ENCODE peak calls at places on chromosomes 11 and 22, in nine cellular contexts. One of them, this sample, is unnamed.

GRCh38 chr22:27986459-27986858 is 67.4 kb upstream of the PITPNB start:
- DNase-seq in M059J: no peak
- DNase-seq in heart left ventricle: no peak
- DNase-seq in SHP77 treated with DMSO at 0.1 percent for 48 hours: no peak
- DNase-seq in HEK293T: no peak
- DNase-seq in CD4-positive, alpha-beta T cell: no peak
- DNase-seq in stimulated activated CD4-positive, alpha-beta T cell treated with anti-CD3 and anti-CD28 coated beads, Interleukin-1b, Interleukin-23, amount 100 ng/mL, for 24 hours: no peak
- DNase-seq in colonic mucosa: no peak
- DNase-seq in NCI-H69: no peak
- DNase-seq in this sample: no peak

GRCh38 chr11:110422306-110422924 is 7.3 kb upstream of the FDX1 start:
- DNase-seq in M059J: no peak
- DNase-seq in heart left ventricle: no peak
- DNase-seq in SHP77 treated with DMSO at 0.1 percent for 48 hours: no peak
- DNase-seq in HEK293T: no peak
- DNase-seq in CD4-positive, alpha-beta T cell: no peak
- DNase-seq in stimulated activated CD4-positive, alpha-beta T cell treated with anti-CD3 and anti-CD28 coated beads, Interleukin-1b, Interleukin-23, amount 100 ng/mL, for 24 hours: no peak
- DNase-seq in colonic mucosa: no peak
- DNase-seq in NCI-H69: no peak
- DNase-seq in this sample: no peak

GRCh38 chr11:61682093-61682732 is 2.0 kb downstream of the DAGLA start:
- DNase-seq in M059J: peak
- DNase-seq in heart left ventricle: peak
- DNase-seq in SHP77 treated with DMSO at 0.1 percent for 48 hours: peak
- DNase-seq in HEK293T: no peak
- DNase-seq in CD4-positive, alpha-beta T cell: no peak
- DNase-seq in stimulated activated CD4-positive, alpha-beta T cell treated with anti-CD3 and anti-CD28 coated beads, Interleukin-1b, Interleukin-23, amount 100 ng/mL, for 24 hours: no peak
- DNase-seq in colonic mucosa: peak
- DNase-seq in NCI-H69: peak
- DNase-seq in this sample: no peak

GRCh38 chr11:44950625-44951472 is at the start of gene TP53I11:
- DNase-seq in M059J: peak
- DNase-seq in heart left ventricle: peak
- DNase-seq in SHP77 treated with DMSO at 0.1 percent for 48 hours: no peak
- DNase-seq in HEK293T: peak
- DNase-seq in CD4-positive, alpha-beta T cell: peak
- DNase-seq in stimulated activated CD4-positive, alpha-beta T cell treated with anti-CD3 and anti-CD28 coated beads, Interleukin-1b, Interleukin-23, amount 100 ng/mL, for 24 hours: peak
- DNase-seq in colonic mucosa: peak
- DNase-seq in NCI-H69: peak
- DNase-seq in this sample: peak

GRCh38 chr11:128179049-128179448 is 408.3 kb downstream of the ETS1 start:
- DNase-seq in M059J: no peak
- DNase-seq in heart left ventricle: no peak
- DNase-seq in SHP77 treated with DMSO at 0.1 percent for 48 hours: no peak
- DNase-seq in HEK293T: no peak
- DNase-seq in CD4-positive, alpha-beta T cell: no peak
- DNase-seq in stimulated activated CD4-positive, alpha-beta T cell treated with anti-CD3 and anti-CD28 coated beads, Interleukin-1b, Interleukin-23, amount 100 ng/mL, for 24 hours: no peak
- DNase-seq in colonic mucosa: no peak
- DNase-seq in NCI-H69: peak
- DNase-seq in this sample: no peak

GRCh38 chr11:67401495-67402191 is at the start of gene PPP1CA:
- DNase-seq in M059J: peak
- DNase-seq in heart left ventricle: peak
- DNase-seq in SHP77 treated with DMSO at 0.1 percent for 48 hours: peak
- DNase-seq in HEK293T: peak
- DNase-seq in CD4-positive, alpha-beta T cell: peak
- DNase-seq in stimulated activated CD4-positive, alpha-beta T cell treated with anti-CD3 and anti-CD28 coated beads, Interleukin-1b, Interleukin-23, amount 100 ng/mL, for 24 hours: peak
- DNase-seq in colonic mucosa: peak
- DNase-seq in NCI-H69: peak
- DNase-seq in this sample: peak

GRCh38 chr22:41968601-41969000 is 642 bp upstream of the SEPTIN3 start:
- DNase-seq in M059J: no peak
- DNase-seq in heart left ventricle: no peak
- DNase-seq in SHP77 treated with DMSO at 0.1 percent for 48 hours: peak
- DNase-seq in HEK293T: no peak
- DNase-seq in CD4-positive, alpha-beta T cell: no peak
- DNase-seq in stimulated activated CD4-positive, alpha-beta T cell treated with anti-CD3 and anti-CD28 coated beads, Interleukin-1b, Interleukin-23, amount 100 ng/mL, for 24 hours: no peak
- DNase-seq in colonic mucosa: peak
- DNase-seq in NCI-H69: peak
- DNase-seq in this sample: no peak

GRCh38 chr22:45308624-45309421 is 911 bp upstream of the FAM118A start:
- DNase-seq in M059J: no peak
- DNase-seq in heart left ventricle: no peak
- DNase-seq in SHP77 treated with DMSO at 0.1 percent for 48 hours: no peak
- DNase-seq in HEK293T: no peak
- DNase-seq in CD4-positive, alpha-beta T cell: no peak
- DNase-seq in stimulated activated CD4-positive, alpha-beta T cell treated with anti-CD3 and anti-CD28 coated beads, Interleukin-1b, Interleukin-23, amount 100 ng/mL, for 24 hours: no peak
- DNase-seq in colonic mucosa: no peak
- DNase-seq in NCI-H69: peak
- DNase-seq in this sample: no peak

GRCh38 chr11:91947215-91947614 is 277.4 kb upstream of the FAT3 start:
- DNase-seq in M059J: peak
- DNase-seq in heart left ventricle: no peak
- DNase-seq in SHP77 treated with DMSO at 0.1 percent for 48 hours: peak
- DNase-seq in HEK293T: no peak
- DNase-seq in CD4-positive, alpha-beta T cell: no peak
- DNase-seq in stimulated activated CD4-positive, alpha-beta T cell treated with anti-CD3 and anti-CD28 coated beads, Interleukin-1b, Interleukin-23, amount 100 ng/mL, for 24 hours: no peak
- DNase-seq in colonic mucosa: no peak
- DNase-seq in NCI-H69: peak
- DNase-seq in this sample: no peak

GRCh38 chr11:36153581-36153980 is 135.6 kb downstream of the COMMD9 start:
- DNase-seq in M059J: no peak
- DNase-seq in heart left ventricle: no peak
- DNase-seq in SHP77 treated with DMSO at 0.1 percent for 48 hours: no peak
- DNase-seq in HEK293T: no peak
- DNase-seq in CD4-positive, alpha-beta T cell: no peak
- DNase-seq in stimulated activated CD4-positive, alpha-beta T cell treated with anti-CD3 and anti-CD28 coated beads, Interleukin-1b, Interleukin-23, amount 100 ng/mL, for 24 hours: no peak
- DNase-seq in colonic mucosa: no peak
- DNase-seq in NCI-H69: no peak
- DNase-seq in this sample: no peak

GRCh38 chr22:44244265-44244822 is 63.6 kb downstream of the PARVG start:
- DNase-seq in M059J: no peak
- DNase-seq in heart left ventricle: no peak
- DNase-seq in SHP77 treated with DMSO at 0.1 percent for 48 hours: no peak
- DNase-seq in HEK293T: no peak
- DNase-seq in CD4-positive, alpha-beta T cell: no peak
- DNase-seq in stimulated activated CD4-positive, alpha-beta T cell treated with anti-CD3 and anti-CD28 coated beads, Interleukin-1b, Interleukin-23, amount 100 ng/mL, for 24 hours: no peak
- DNase-seq in colonic mucosa: no peak
- DNase-seq in NCI-H69: no peak
- DNase-seq in this sample: no peak

GRCh38 chr11:74671520-74672196 is 59.6 kb downstream of the CHRDL2 start:
- DNase-seq in M059J: peak
- DNase-seq in heart left ventricle: no peak
- DNase-seq in SHP77 treated with DMSO at 0.1 percent for 48 hours: no peak
- DNase-seq in HEK293T: no peak
- DNase-seq in CD4-positive, alpha-beta T cell: no peak
- DNase-seq in stimulated activated CD4-positive, alpha-beta T cell treated with anti-CD3 and anti-CD28 coated beads, Interleukin-1b, Interleukin-23, amount 100 ng/mL, for 24 hours: no peak
- DNase-seq in colonic mucosa: peak
- DNase-seq in NCI-H69: no peak
- DNase-seq in this sample: no peak

GRCh38 chr11:44825058-44825795 is 98.5 kb downstream of the TSPAN18 start:
- DNase-seq in M059J: no peak
- DNase-seq in heart left ventricle: no peak
- DNase-seq in SHP77 treated with DMSO at 0.1 percent for 48 hours: no peak
- DNase-seq in HEK293T: no peak
- DNase-seq in CD4-positive, alpha-beta T cell: no peak
- DNase-seq in stimulated activated CD4-positive, alpha-beta T cell treated with anti-CD3 and anti-CD28 coated beads, Interleukin-1b, Interleukin-23, amount 100 ng/mL, for 24 hours: no peak
- DNase-seq in colonic mucosa: no peak
- DNase-seq in NCI-H69: no peak
- DNase-seq in this sample: no peak

GRCh38 chr22:36775589-36775965 is 342 bp downstream of the IFT27 start:
- DNase-seq in M059J: peak
- DNase-seq in heart left ventricle: peak
- DNase-seq in SHP77 treated with DMSO at 0.1 percent for 48 hours: peak
- DNase-seq in HEK293T: peak
- DNase-seq in CD4-positive, alpha-beta T cell: peak
- DNase-seq in stimulated activated CD4-positive, alpha-beta T cell treated with anti-CD3 and anti-CD28 coated beads, Interleukin-1b, Interleukin-23, amount 100 ng/mL, for 24 hours: peak
- DNase-seq in colonic mucosa: peak
- DNase-seq in NCI-H69: peak
- DNase-seq in this sample: peak

GRCh38 chr11:130829801-130830562 is 86.3 kb downstream of the SNX19 start:
- DNase-seq in M059J: no peak
- DNase-seq in heart left ventricle: peak
- DNase-seq in SHP77 treated with DMSO at 0.1 percent for 48 hours: no peak
- DNase-seq in HEK293T: no peak
- DNase-seq in CD4-positive, alpha-beta T cell: no peak
- DNase-seq in stimulated activated CD4-positive, alpha-beta T cell treated with anti-CD3 and anti-CD28 coated beads, Interleukin-1b, Interleukin-23, amount 100 ng/mL, for 24 hours: no peak
- DNase-seq in colonic mucosa: no peak
- DNase-seq in NCI-H69: no peak
- DNase-seq in this sample: no peak

GRCh38 chr11:3885855-3886254 is 30.4 kb downstream of the STIM1 start:
- DNase-seq in M059J: peak
- DNase-seq in heart left ventricle: no peak
- DNase-seq in SHP77 treated with DMSO at 0.1 percent for 48 hours: no peak
- DNase-seq in HEK293T: no peak
- DNase-seq in CD4-positive, alpha-beta T cell: no peak
- DNase-seq in stimulated activated CD4-positive, alpha-beta T cell treated with anti-CD3 and anti-CD28 coated beads, Interleukin-1b, Interleukin-23, amount 100 ng/mL, for 24 hours: no peak
- DNase-seq in colonic mucosa: no peak
- DNase-seq in NCI-H69: no peak
- DNase-seq in this sample: no peak

GRCh38 chr11:90202342-90202741 is 20.5 kb downstream of the CHORDC1 start:
- DNase-seq in M059J: no peak
- DNase-seq in heart left ventricle: no peak
- DNase-seq in SHP77 treated with DMSO at 0.1 percent for 48 hours: no peak
- DNase-seq in HEK293T: no peak
- DNase-seq in CD4-positive, alpha-beta T cell: no peak
- DNase-seq in stimulated activated CD4-positive, alpha-beta T cell treated with anti-CD3 and anti-CD28 coated beads, Interleukin-1b, Interleukin-23, amount 100 ng/mL, for 24 hours: no peak
- DNase-seq in colonic mucosa: no peak
- DNase-seq in NCI-H69: no peak
- DNase-seq in this sample: no peak

GRCh38 chr22:31378123-31378522 is 21.3 kb upstream of the DRG1 start:
- DNase-seq in M059J: no peak
- DNase-seq in heart left ventricle: no peak
- DNase-seq in SHP77 treated with DMSO at 0.1 percent for 48 hours: no peak
- DNase-seq in HEK293T: no peak
- DNase-seq in CD4-positive, alpha-beta T cell: no peak
- DNase-seq in stimulated activated CD4-positive, alpha-beta T cell treated with anti-CD3 and anti-CD28 coated beads, Interleukin-1b, Interleukin-23, amount 100 ng/mL, for 24 hours: no peak
- DNase-seq in colonic mucosa: no peak
- DNase-seq in NCI-H69: no peak
- DNase-seq in this sample: no peak

GRCh38 chr11:67309661-67310061 is 6.3 kb downstream of the SSH3 start:
- DNase-seq in M059J: no peak
- DNase-seq in heart left ventricle: no peak
- DNase-seq in SHP77 treated with DMSO at 0.1 percent for 48 hours: no peak
- DNase-seq in HEK293T: no peak
- DNase-seq in CD4-positive, alpha-beta T cell: no peak
- DNase-seq in stimulated activated CD4-positive, alpha-beta T cell treated with anti-CD3 and anti-CD28 coated beads, Interleukin-1b, Interleukin-23, amount 100 ng/mL, for 24 hours: no peak
- DNase-seq in colonic mucosa: no peak
- DNase-seq in NCI-H69: no peak
- DNase-seq in this sample: no peak

GRCh38 chr11:126823271-126823670 is 177.3 kb downstream of the KIRREL3 start:
- DNase-seq in M059J: no peak
- DNase-seq in heart left ventricle: no peak
- DNase-seq in SHP77 treated with DMSO at 0.1 percent for 48 hours: no peak
- DNase-seq in HEK293T: no peak
- DNase-seq in CD4-positive, alpha-beta T cell: no peak
- DNase-seq in stimulated activated CD4-positive, alpha-beta T cell treated with anti-CD3 and anti-CD28 coated beads, Interleukin-1b, Interleukin-23, amount 100 ng/mL, for 24 hours: no peak
- DNase-seq in colonic mucosa: no peak
- DNase-seq in NCI-H69: peak
- DNase-seq in this sample: no peak

GRCh38 chr11:77407613-77408012 is 66.3 kb downstream of the PAK1 start:
- DNase-seq in M059J: peak
- DNase-seq in heart left ventricle: peak
- DNase-seq in SHP77 treated with DMSO at 0.1 percent for 48 hours: peak
- DNase-seq in HEK293T: no peak
- DNase-seq in CD4-positive, alpha-beta T cell: no peak
- DNase-seq in stimulated activated CD4-positive, alpha-beta T cell treated with anti-CD3 and anti-CD28 coated beads, Interleukin-1b, Interleukin-23, amount 100 ng/mL, for 24 hours: no peak
- DNase-seq in colonic mucosa: peak
- DNase-seq in NCI-H69: peak
- DNase-seq in this sample: no peak

GRCh38 chr22:26673485-26673884 is 16.1 kb downstream of the MIAT start:
- DNase-seq in M059J: peak
- DNase-seq in heart left ventricle: no peak
- DNase-seq in SHP77 treated with DMSO at 0.1 percent for 48 hours: no peak
- DNase-seq in HEK293T: no peak
- DNase-seq in CD4-positive, alpha-beta T cell: peak
- DNase-seq in stimulated activated CD4-positive, alpha-beta T cell treated with anti-CD3 and anti-CD28 coated beads, Interleukin-1b, Interleukin-23, amount 100 ng/mL, for 24 hours: no peak
- DNase-seq in colonic mucosa: peak
- DNase-seq in NCI-H69: peak
- DNase-seq in this sample: no peak

GRCh38 chr11:113242767-113243397 is 71.5 kb upstream of the TTC12 start:
- DNase-seq in M059J: no peak
- DNase-seq in heart left ventricle: no peak
- DNase-seq in SHP77 treated with DMSO at 0.1 percent for 48 hours: no peak
- DNase-seq in HEK293T: no peak
- DNase-seq in CD4-positive, alpha-beta T cell: no peak
- DNase-seq in stimulated activated CD4-positive, alpha-beta T cell treated with anti-CD3 and anti-CD28 coated beads, Interleukin-1b, Interleukin-23, amount 100 ng/mL, for 24 hours: no peak
- DNase-seq in colonic mucosa: no peak
- DNase-seq in NCI-H69: no peak
- DNase-seq in this sample: no peak

GRCh38 chr11:128964463-128964930 is 21.8 kb upstream of the TP53AIP1 start:
- DNase-seq in M059J: no peak
- DNase-seq in heart left ventricle: no peak
- DNase-seq in SHP77 treated with DMSO at 0.1 percent for 48 hours: no peak
- DNase-seq in HEK293T: peak
- DNase-seq in CD4-positive, alpha-beta T cell: no peak
- DNase-seq in stimulated activated CD4-positive, alpha-beta T cell treated with anti-CD3 and anti-CD28 coated beads, Interleukin-1b, Interleukin-23, amount 100 ng/mL, for 24 hours: no peak
- DNase-seq in colonic mucosa: no peak
- DNase-seq in NCI-H69: peak
- DNase-seq in this sample: no peak

GRCh38 chr11:74634537-74634936 is 42.2 kb downstream of the POLD3 start:
- DNase-seq in M059J: peak
- DNase-seq in heart left ventricle: no peak
- DNase-seq in SHP77 treated with DMSO at 0.1 percent for 48 hours: peak
- DNase-seq in HEK293T: no peak
- DNase-seq in CD4-positive, alpha-beta T cell: no peak
- DNase-seq in stimulated activated CD4-positive, alpha-beta T cell treated with anti-CD3 and anti-CD28 coated beads, Interleukin-1b, Interleukin-23, amount 100 ng/mL, for 24 hours: no peak
- DNase-seq in colonic mucosa: peak
- DNase-seq in NCI-H69: peak
- DNase-seq in this sample: no peak

GRCh38 chr22:24105018-24105360 is 76.3 kb upstream of the SUSD2 start:
- DNase-seq in M059J: no peak
- DNase-seq in heart left ventricle: peak
- DNase-seq in SHP77 treated with DMSO at 0.1 percent for 48 hours: no peak
- DNase-seq in HEK293T: no peak
- DNase-seq in CD4-positive, alpha-beta T cell: no peak
- DNase-seq in stimulated activated CD4-positive, alpha-beta T cell treated with anti-CD3 and anti-CD28 coated beads, Interleukin-1b, Interleukin-23, amount 100 ng/mL, for 24 hours: no peak
- DNase-seq in colonic mucosa: no peak
- DNase-seq in NCI-H69: no peak
- DNase-seq in this sample: no peak

GRCh38 chr22:39997939-39998726 is 3.4 kb downstream of the FAM83F start:
- DNase-seq in M059J: peak
- DNase-seq in heart left ventricle: no peak
- DNase-seq in SHP77 treated with DMSO at 0.1 percent for 48 hours: peak
- DNase-seq in HEK293T: no peak
- DNase-seq in CD4-positive, alpha-beta T cell: no peak
- DNase-seq in stimulated activated CD4-positive, alpha-beta T cell treated with anti-CD3 and anti-CD28 coated beads, Interleukin-1b, Interleukin-23, amount 100 ng/mL, for 24 hours: no peak
- DNase-seq in colonic mucosa: peak
- DNase-seq in NCI-H69: peak
- DNase-seq in this sample: no peak

GRCh38 chr22:38348751-38349496 is 31.7 kb upstream of the CSNK1E start:
- DNase-seq in M059J: no peak
- DNase-seq in heart left ventricle: no peak
- DNase-seq in SHP77 treated with DMSO at 0.1 percent for 48 hours: no peak
- DNase-seq in HEK293T: no peak
- DNase-seq in CD4-positive, alpha-beta T cell: no peak
- DNase-seq in stimulated activated CD4-positive, alpha-beta T cell treated with anti-CD3 and anti-CD28 coated beads, Interleukin-1b, Interleukin-23, amount 100 ng/mL, for 24 hours: no peak
- DNase-seq in colonic mucosa: no peak
- DNase-seq in NCI-H69: peak
- DNase-seq in this sample: no peak

GRCh38 chr11:92109476-92109875 is 115.1 kb upstream of the FAT3 start:
- DNase-seq in M059J: no peak
- DNase-seq in heart left ventricle: no peak
- DNase-seq in SHP77 treated with DMSO at 0.1 percent for 48 hours: no peak
- DNase-seq in HEK293T: no peak
- DNase-seq in CD4-positive, alpha-beta T cell: no peak
- DNase-seq in stimulated activated CD4-positive, alpha-beta T cell treated with anti-CD3 and anti-CD28 coated beads, Interleukin-1b, Interleukin-23, amount 100 ng/mL, for 24 hours: no peak
- DNase-seq in colonic mucosa: no peak
- DNase-seq in NCI-H69: no peak
- DNase-seq in this sample: no peak

This sample was measured in mesothelial cell of epicardium.